ENCODE peak calls at places on chromosomes 7 and 10, in eight cellular contexts. One of them, this sample, is unnamed.

GRCh38 chr10:3549118-3549517 is 235.9 kb downstream of the KLF6 start:
- DNase-seq in stimulated activated naive CD8-positive, alpha-beta T cell treated with anti-CD3 and anti-CD28 coated beads, Interleukin-15, amount 100 ng/mL, for 72 hours: no peak
- DNase-seq in foreskin fibroblast: no peak
- DNase-seq in GM20000: no peak
- DNase-seq in NCI-H1105: no peak
- DNase-seq in lung: no peak
- DNase-seq in ELR: no peak
- DNase-seq in NCI-H1436: no peak
- DNase-seq in this sample: no peak

GRCh38 chr10:59872892-59873463 is 33.4 kb downstream of the CCDC6 start:
- DNase-seq in stimulated activated naive CD8-positive, alpha-beta T cell treated with anti-CD3 and anti-CD28 coated beads, Interleukin-15, amount 100 ng/mL, for 72 hours: no peak
- DNase-seq in NCI-H1105: no peak
- DNase-seq in GM20000: no peak
- DNase-seq in foreskin fibroblast: peak; percentile 84
- DNase-seq in ELR: peak; percentile 48
- DNase-seq in lung: peak; percentile 34
- DNase-seq in NCI-H1436: no peak
- DNase-seq in this sample: peak; percentile 96

GRCh38 chr10:49167629-49168540 is 20.3 kb downstream of the TMEM273 start:
- DNase-seq in lung: peak; percentile 24
- DNase-seq in NCI-H1436: no peak
- DNase-seq in GM20000: no peak
- DNase-seq in stimulated activated naive CD8-positive, alpha-beta T cell treated with anti-CD3 and anti-CD28 coated beads, Interleukin-15, amount 100 ng/mL, for 72 hours: no peak
- DNase-seq in ELR: no peak
- DNase-seq in NCI-H1105: no peak
- DNase-seq in foreskin fibroblast: no peak
- DNase-seq in this sample: no peak

GRCh38 chr10:117346574-117346973 is 28.7 kb downstream of the PDZD8 start:
- DNase-seq in foreskin fibroblast: no peak
- DNase-seq in stimulated activated naive CD8-positive, alpha-beta T cell treated with anti-CD3 and anti-CD28 coated beads, Interleukin-15, amount 100 ng/mL, for 72 hours: no peak
- DNase-seq in NCI-H1436: no peak
- DNase-seq in NCI-H1105: no peak
- DNase-seq in lung: no peak
- DNase-seq in GM20000: no peak
- DNase-seq in ELR: no peak
- DNase-seq in this sample: no peak

GRCh38 chr10:68826764-68827591 is at the start of gene STOX1:
- DNase-seq in lung: peak; percentile 32
- DNase-seq in ELR: peak; percentile 78
- DNase-seq in NCI-H1436: peak; percentile 63
- DNase-seq in NCI-H1105: peak; percentile 38
- DNase-seq in stimulated activated naive CD8-positive, alpha-beta T cell treated with anti-CD3 and anti-CD28 coated beads, Interleukin-15, amount 100 ng/mL, for 72 hours: peak; percentile 59
- DNase-seq in foreskin fibroblast: peak; percentile 41
- DNase-seq in GM20000: peak; percentile 89
- DNase-seq in this sample: peak; percentile 39

GRCh38 chr7:115635367-115635766 is 395.2 kb downstream of the TFEC start:
- DNase-seq in GM20000: no peak
- DNase-seq in stimulated activated naive CD8-positive, alpha-beta T cell treated with anti-CD3 and anti-CD28 coated beads, Interleukin-15, amount 100 ng/mL, for 72 hours: no peak
- DNase-seq in foreskin fibroblast: no peak
- DNase-seq in ELR: no peak
- DNase-seq in lung: no peak
- DNase-seq in NCI-H1105: no peak
- DNase-seq in NCI-H1436: no peak
- DNase-seq in this sample: peak; percentile 18

GRCh38 chr10:69968830-69969229 is 83.8 kb upstream of the MACROH2A2 start:
- DNase-seq in NCI-H1436: no peak
- DNase-seq in GM20000: no peak
- DNase-seq in foreskin fibroblast: no peak
- DNase-seq in stimulated activated naive CD8-positive, alpha-beta T cell treated with anti-CD3 and anti-CD28 coated beads, Interleukin-15, amount 100 ng/mL, for 72 hours: no peak
- DNase-seq in NCI-H1105: no peak
- DNase-seq in ELR: peak; percentile 23
- DNase-seq in lung: no peak
- DNase-seq in this sample: peak; percentile 10

GRCh38 chr7:129947701-129948100 is 5.1 kb downstream of the UBE2H start:
- DNase-seq in foreskin fibroblast: no peak
- DNase-seq in stimulated activated naive CD8-positive, alpha-beta T cell treated with anti-CD3 and anti-CD28 coated beads, Interleukin-15, amount 100 ng/mL, for 72 hours: no peak
- DNase-seq in NCI-H1105: no peak
- DNase-seq in lung: no peak
- DNase-seq in ELR: no peak
- DNase-seq in NCI-H1436: no peak
- DNase-seq in GM20000: no peak
- DNase-seq in this sample: peak; percentile 56

GRCh38 chr7:93147358-93147757 is 827 bp downstream of the SAMD9L start:
- DNase-seq in NCI-H1436: no peak
- DNase-seq in lung: peak; percentile 42
- DNase-seq in NCI-H1105: no peak
- DNase-seq in stimulated activated naive CD8-positive, alpha-beta T cell treated with anti-CD3 and anti-CD28 coated beads, Interleukin-15, amount 100 ng/mL, for 72 hours: peak; percentile 30
- DNase-seq in foreskin fibroblast: peak; percentile 35
- DNase-seq in ELR: peak; percentile 62
- DNase-seq in GM20000: peak; percentile 32
- DNase-seq in this sample: peak; percentile 61

GRCh38 chr10:100825325-100825875 is 80.0 kb downstream of the PAX2 start:
- DNase-seq in ELR: no peak
- DNase-seq in stimulated activated naive CD8-positive, alpha-beta T cell treated with anti-CD3 and anti-CD28 coated beads, Interleukin-15, amount 100 ng/mL, for 72 hours: no peak
- DNase-seq in NCI-H1436: no peak
- DNase-seq in lung: no peak
- DNase-seq in NCI-H1105: no peak
- DNase-seq in foreskin fibroblast: no peak
- DNase-seq in GM20000: no peak
- DNase-seq in this sample: no peak

GRCh38 chr10:113151178-113151577 is 201.1 kb downstream of the TCF7L2 start:
- DNase-seq in NCI-H1105: no peak
- DNase-seq in ELR: no peak
- DNase-seq in stimulated activated naive CD8-positive, alpha-beta T cell treated with anti-CD3 and anti-CD28 coated beads, Interleukin-15, amount 100 ng/mL, for 72 hours: no peak
- DNase-seq in GM20000: no peak
- DNase-seq in NCI-H1436: no peak
- DNase-seq in lung: no peak
- DNase-seq in foreskin fibroblast: no peak
- DNase-seq in this sample: no peak